ENCODE peak calls at places on chromosome 10, in four cellular contexts. U is K562, T is HL-60, A is GM12878. I is an unnamed sample.
A peak's percentile ranks its signal among the peaks of the same experiment; 100 is the strongest.

GRCh38 chr10:60389413-60390009 is at the start of gene ANK3:
- DNase-seq in U (no peak), T (no peak), A (no peak), I (no peak)

GRCh38 chr10:105149371-105149871 is 508.3 kb downstream of the SORCS3 start:
- DNase-seq in U (no peak), T (no peak), A (no peak), I (no peak)

GRCh38 chr10:129031233-129032150 is 435.5 kb upstream of the MGMT start:
- DNase-seq in U (peak; percentile 67), T (peak; percentile 12), A (no peak), I (peak; percentile 59)

GRCh38 chr10:111523016-111523415 is 446.2 kb downstream of the ADRA2A start:
- DNase-seq in U (no peak), T (no peak), A (no peak), I (no peak)

GRCh38 chr10:112959207-112959838 is 9.3 kb downstream of the TCF7L2 start:
- DNase-seq in U (no peak), T (no peak), A (no peak), I (no peak)

GRCh38 chr10:71711052-71711623 is 8.4 kb downstream of the C10orf105 start:
- DNase-seq in U (no peak), T (no peak), A (no peak), I (no peak)

GRCh38 chr10:89206402-89207180 is 526 bp downstream of the CH25H start:
- DNase-seq in U (no peak), T (no peak), A (no peak), I (no peak)

GRCh38 chr10:533186-533585 is 156.3 kb downstream of the DIP2C start:
- DNase-seq in U (no peak), T (no peak), A (no peak), I (no peak)

GRCh38 chr10:131921191-131921590 is 20.4 kb downstream of the PPP2R2D start:
- DNase-seq in U (no peak), T (no peak), A (no peak), I (no peak)

GRCh38 chr10:80444646-80445319 is 9.3 kb upstream of the TSPAN14 start:
- DNase-seq in U (peak; percentile 87), T (peak; percentile 71), A (peak; percentile 63), I (peak; percentile 47)

GRCh38 chr10:34520084-34520483 is 295.0 kb downstream of the PARD3 start:
- DNase-seq in U (no peak), T (no peak), A (no peak), I (no peak)

GRCh38 chr10:71045188-71045841 is 156.9 kb upstream of the PCBD1 start:
- DNase-seq in U (no peak), T (no peak), A (no peak), I (no peak)

GRCh38 chr10:6211341-6212265 is 8.9 kb downstream of the PFKFB3 start:
- DNase-seq in U (no peak), T (no peak), A (no peak), I (no peak)

GRCh38 chr10:86100581-86101061 is 266.0 kb downstream of the GRID1 start:
- DNase-seq in U (peak; percentile 51), T (peak; percentile 18), A (no peak), I (peak; percentile 32)

GRCh38 chr10:97961979-97962378 is 68.4 kb downstream of the CRTAC1 start:
- DNase-seq in U (no peak), T (no peak), A (no peak), I (no peak)

GRCh38 chr10:11853468-11853867 is 30.3 kb downstream of the PROSER2 start:
- DNase-seq in U (peak; percentile 55), T (no peak), A (no peak), I (no peak)

GRCh38 chr10:21020545-21020944 is 123.4 kb upstream of the NEBL start:
- DNase-seq in U (peak; percentile 77), T (no peak), A (peak; percentile 21), I (peak; percentile 30)

GRCh38 chr10:101938316-101939272 is 95.0 kb upstream of the KCNIP2 start:
- DNase-seq in U (no peak), T (no peak), A (no peak), I (no peak)

GRCh38 chr10:22606164-22606614 is 108.2 kb downstream of the PIP4K2A start:
- DNase-seq in U (no peak), T (peak; percentile 28), A (peak; percentile 93), I (peak; percentile 33)

GRCh38 chr10:89426230-89426868 is 12.0 kb downstream of the IFIT5 start:
- DNase-seq in U (no peak), T (no peak), A (no peak), I (no peak)

GRCh38 chr10:93751832-93752231 is 5.9 kb upstream of the LGI1 start:
- DNase-seq in U (peak; percentile 40), T (no peak), A (no peak), I (no peak)
- TF ChIP-seq SPI1 in U (no peak), T (no peak), A (no peak), I (no peak)

GRCh38 chr10:78865518-78865835 is 203.3 kb upstream of the ZMIZ1 start:
- DNase-seq in U (no peak), T (no peak), A (no peak), I (no peak)
- TF ChIP-seq SPI1 in U (no peak), T (no peak), A (no peak), I (no peak)

GRCh38 chr10:29375888-29376287 is 87.0 kb downstream of the LYZL1 start:
- DNase-seq in U (no peak), T (no peak), A (no peak), I (no peak)

GRCh38 chr10:29374162-29374561 is 85.3 kb downstream of the LYZL1 start:
- DNase-seq in U (no peak), T (no peak), A (no peak), I (no peak)

GRCh38 chr10:29372920-29373319 is 84.0 kb downstream of the LYZL1 start:
- DNase-seq in U (no peak), T (no peak), A (no peak), I (no peak)

GRCh38 chr10:29370092-29370611 is 81.3 kb downstream of the LYZL1 start:
- DNase-seq in U (no peak), T (no peak), A (no peak), I (no peak)

DNA sequence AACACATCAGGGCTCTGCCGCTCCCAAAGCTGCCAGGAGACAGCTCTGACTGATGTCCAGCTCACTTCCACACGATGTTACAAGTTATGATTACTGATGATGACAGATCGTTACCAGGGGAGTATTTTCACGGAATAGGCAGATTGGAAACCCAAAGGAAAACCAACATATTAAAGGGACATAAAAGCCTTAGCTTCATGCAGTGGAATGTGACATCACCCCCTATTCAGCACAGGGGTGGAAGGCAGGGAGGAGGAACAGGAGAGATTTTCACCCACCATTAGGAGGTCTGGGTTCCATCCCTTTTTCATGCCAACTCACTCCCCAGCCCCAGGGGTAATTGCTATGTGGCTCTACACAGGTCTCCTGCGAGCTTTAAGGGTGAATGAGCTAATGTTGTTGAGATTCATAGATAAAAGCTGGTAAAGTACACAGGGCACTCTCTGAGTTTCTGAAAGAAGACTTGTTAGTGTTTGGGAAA is 81.8 kb downstream of the LYZL1 start:
- DNase-seq in U (no peak), T (no peak), A (no peak), I (no peak)
- TF ChIP-seq SPI1 in U (no peak), T (no peak), A (no peak), I (no peak)

DNA sequence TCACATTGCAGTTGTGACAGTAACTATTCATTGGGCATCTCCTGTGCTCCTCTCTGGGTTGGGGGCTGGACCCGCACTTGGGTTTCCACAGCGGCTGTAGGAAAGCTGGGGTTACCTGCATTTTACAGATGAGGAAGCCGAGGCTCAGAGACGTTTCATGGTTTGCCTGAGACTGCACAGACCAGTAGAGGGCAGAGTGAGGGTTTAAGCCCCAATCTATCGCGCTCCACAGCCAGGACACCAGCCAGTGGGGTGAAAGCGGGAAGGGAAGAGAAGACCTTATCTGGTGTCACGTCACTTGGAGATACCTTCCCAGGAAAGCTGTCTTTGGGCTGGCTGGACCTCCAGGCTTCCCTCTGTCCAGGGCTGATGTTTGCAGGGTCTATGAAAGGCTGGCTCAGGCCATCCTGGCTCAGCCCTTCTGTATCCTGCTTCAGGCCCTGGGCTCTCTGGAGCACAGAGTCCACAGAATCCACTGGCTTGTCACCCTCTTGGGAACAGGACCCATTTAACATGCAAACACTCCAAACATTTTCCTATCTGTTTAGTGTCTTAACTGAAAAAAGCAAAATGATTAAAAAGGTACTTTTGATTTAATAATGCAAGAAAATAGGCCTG is 167.7 kb downstream of the EMX2 start:
- DNase-seq in U (peak; percentile 8), T (no peak), A (no peak), I (no peak)
- TF ChIP-seq SPI1 in U (no peak), T (no peak), A (no peak), I (no peak)

GRCh38 chr10:24334279-24334922 is 125.5 kb downstream of the KIAA1217 start:
- DNase-seq in U (no peak), T (no peak), A (no peak), I (no peak)

GRCh38 chr10:24333736-24334135 is 124.8 kb downstream of the KIAA1217 start:
- DNase-seq in U (no peak), T (no peak), A (no peak), I (no peak)

DNA sequence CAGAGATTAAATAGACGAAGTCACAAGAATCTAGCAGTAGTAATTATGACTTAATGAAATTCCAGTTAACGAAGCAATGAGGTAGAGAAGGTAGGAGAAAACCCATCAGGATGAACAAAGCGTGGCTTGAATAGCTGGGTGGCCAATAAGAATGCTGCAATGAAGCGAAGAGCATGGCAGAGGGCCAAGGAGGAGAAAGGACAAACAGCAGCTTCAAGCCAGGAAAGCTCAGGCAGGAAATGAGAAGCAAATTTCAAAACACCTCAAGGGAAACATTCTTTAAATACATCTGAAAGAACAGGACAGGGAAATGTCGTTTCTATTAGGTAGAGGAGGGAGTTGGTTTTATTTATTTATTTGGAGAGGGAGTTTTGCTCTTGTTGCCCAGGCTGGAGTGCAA is 122.5 kb downstream of the KIAA1217 start:
- DNase-seq in U (no peak), T (no peak), A (no peak), I (no peak)
- TF ChIP-seq SPI1 in U (no peak), T (no peak), A (no peak), I (no peak)

DNA sequence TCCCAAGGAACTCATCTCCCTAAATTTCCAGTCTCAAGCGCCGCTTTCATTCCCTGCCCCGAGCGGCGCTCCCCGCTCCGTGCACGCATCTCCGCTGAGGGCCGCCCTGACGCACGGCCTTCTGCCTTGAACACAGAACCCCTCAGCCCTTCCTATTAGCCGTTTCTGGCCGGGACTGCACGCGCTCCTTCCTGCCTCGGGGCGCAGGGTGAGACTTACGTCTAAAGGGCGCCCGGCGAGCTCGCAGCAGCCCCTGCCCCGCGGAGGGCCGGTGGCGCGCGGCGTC is 752 bp upstream of the WAC start:
- DNase-seq in U (no peak), T (no peak), A (no peak), I (peak; percentile 39)
- TF ChIP-seq SPI1 in U (no peak), T (no peak), A (no peak), I (no peak)

GRCh38 chr10:43000021-43000411 is 76.9 kb upstream of the RET start:
- DNase-seq in U (peak; percentile 4), T (no peak), A (no peak), I (no peak)

GRCh38 chr10:43002596-43002995 is 74.3 kb upstream of the RET start:
- DNase-seq in U (no peak), T (no peak), A (no peak), I (no peak)

GRCh38 chr10:43001427-43001795 is 75.5 kb upstream of the RET start:
- DNase-seq in U (no peak), T (no peak), A (no peak), I (no peak)

GRCh38 chr10:42999385-43000020 is 77.4 kb upstream of the RET start:
- DNase-seq in U (no peak), T (no peak), A (no peak), I (no peak)

GRCh38 chr10:43000651-43001426 is 76.0 kb upstream of the RET start:
- DNase-seq in U (peak; percentile 6), T (no peak), A (no peak), I (peak; percentile 8)
- TF ChIP-seq SPI1 in U (no peak), T (no peak), A (no peak), I (no peak)

I was measured in GM12891.